ENCODE peak calls at places on chromosome 21, in five cellular contexts. One of them, this sample, is unnamed.

GRCh38 chr21:38822754-38823374 is 17.1 kb downstream of the ETS2 start:
- DNase-seq in naive B cell: no peak
- DNase-seq in bronchial epithelial cell: no peak
- DNase-seq in GM23248: no peak
- DNase-seq in progenitor cell of endocrine pancreas: no peak
- DNase-seq in this sample: no peak

GRCh38 chr21:16775056-16775455 is 737.8 kb upstream of the CXADR start:
- DNase-seq in naive B cell: no peak
- DNase-seq in bronchial epithelial cell: no peak
- DNase-seq in GM23248: no peak
- DNase-seq in progenitor cell of endocrine pancreas: no peak
- DNase-seq in this sample: no peak

GRCh38 chr21:36150192-36150711 is 6.4 kb upstream of the DOP1B start:
- DNase-seq in naive B cell: peak
- DNase-seq in bronchial epithelial cell: no peak
- DNase-seq in GM23248: peak
- DNase-seq in progenitor cell of endocrine pancreas: no peak
- DNase-seq in this sample: peak

GRCh38 chr21:9837946-9838801 is 683.2 kb upstream of the TPTE start:
- DNase-seq in naive B cell: no peak
- DNase-seq in bronchial epithelial cell: no peak
- DNase-seq in GM23248: no peak
- DNase-seq in progenitor cell of endocrine pancreas: no peak
- DNase-seq in this sample: no peak

GRCh38 chr21:32411366-32412161 is 942 bp upstream of the EVA1C start:
- DNase-seq in naive B cell: no peak
- DNase-seq in bronchial epithelial cell: no peak
- DNase-seq in GM23248: peak
- DNase-seq in progenitor cell of endocrine pancreas: no peak
- DNase-seq in this sample: no peak

GRCh38 chr21:45460611-45461368 is 55.8 kb downstream of the COL18A1 start:
- DNase-seq in naive B cell: no peak
- DNase-seq in bronchial epithelial cell: peak
- DNase-seq in GM23248: peak
- DNase-seq in progenitor cell of endocrine pancreas: no peak
- DNase-seq in this sample: no peak

GRCh38 chr21:43794311-43794710 is 4.9 kb downstream of the RRP1 start:
- DNase-seq in naive B cell: no peak
- DNase-seq in bronchial epithelial cell: no peak
- DNase-seq in GM23248: no peak
- DNase-seq in progenitor cell of endocrine pancreas: no peak
- DNase-seq in this sample: no peak

GRCh38 chr21:17765207-17765606 is 53.9 kb downstream of the C21orf91 start:
- DNase-seq in naive B cell: no peak
- DNase-seq in bronchial epithelial cell: no peak
- DNase-seq in GM23248: no peak
- DNase-seq in progenitor cell of endocrine pancreas: no peak
- DNase-seq in this sample: no peak

GRCh38 chr21:45748593-45748992 is 105.1 kb downstream of the PCBP3 start:
- DNase-seq in naive B cell: no peak
- DNase-seq in bronchial epithelial cell: no peak
- DNase-seq in GM23248: no peak
- DNase-seq in progenitor cell of endocrine pancreas: no peak
- DNase-seq in this sample: no peak

GRCh38 chr21:16563795-16564194 is 834.0 kb downstream of the USP25 start:
- DNase-seq in naive B cell: no peak
- DNase-seq in bronchial epithelial cell: no peak
- DNase-seq in GM23248: peak
- DNase-seq in progenitor cell of endocrine pancreas: no peak
- DNase-seq in this sample: no peak

GRCh38 chr21:40471103-40471502 is 375.9 kb downstream of the DSCAM start:
- DNase-seq in naive B cell: no peak
- DNase-seq in bronchial epithelial cell: peak
- DNase-seq in GM23248: no peak
- DNase-seq in progenitor cell of endocrine pancreas: no peak
- DNase-seq in this sample: no peak

This sample was measured in AML-193.